ENCODE peak calls at places on chromosome 12, in six cellular contexts. A is gastrocnemius medialis, Y is substantia nigra, M is trophoblast cell, R is breast epithelium, N is pancreas. F is an unnamed sample.

GRCh38 chr12:78870539-78870938 is 6.0 kb downstream of the SYT1 start:
- DNase-seq in A (no peak), Y (no peak), R (no peak), M (no peak), N (no peak), F (no peak)

GRCh38 chr12:38469689-38470088 is 153.1 kb downstream of the ALG10B start:
- DNase-seq in R (no peak), A (no peak), M (no peak), N (no peak), Y (no peak), F (no peak)

GRCh38 chr12:97464241-97465011 is 1.8 kb downstream of the RMST start:
- DNase-seq in Y (no peak), N (no peak), R (no peak), A (no peak), M (no peak), F (no peak)

GRCh38 chr12:11856971-11857370 is 207.5 kb downstream of the ETV6 start:
- DNase-seq in A (no peak), M (no peak), N (no peak), Y (no peak), R (peak), F (no peak)

GRCh38 chr12:56188786-56189335 is 422 bp downstream of the SMARCC2 start:
- DNase-seq in M (no peak), Y (no peak), R (no peak), A (no peak), N (peak), F (peak)

GRCh38 chr12:58413794-58414193 is 472.4 kb downstream of the ATP23 start:
- DNase-seq in R (no peak), M (peak), N (no peak), Y (no peak), A (no peak), F (no peak)

GRCh38 chr12:45655186-45655585 is 74.3 kb upstream of the ARID2 start:
- DNase-seq in M (peak), R (no peak), Y (no peak), A (no peak), N (no peak), F (no peak)

GRCh38 chr12:65277994-65278575 is 398 bp upstream of the MSRB3 start:
- DNase-seq in N (peak), A (peak), Y (no peak), M (no peak), R (peak), F (no peak)

GRCh38 chr12:2487278-2487677 is 307.5 kb upstream of the FKBP4 start:
- DNase-seq in Y (no peak), A (no peak), M (no peak), N (no peak), R (no peak), F (no peak)

GRCh38 chr12:92961949-92962348 is 32.9 kb upstream of the EEA1 start:
- DNase-seq in A (no peak), Y (no peak), M (no peak), N (no peak), R (no peak), F (no peak)

GRCh38 chr12:123363385-123363742 is 1.3 kb downstream of the SBNO1 start:
- DNase-seq in Y (no peak), M (no peak), A (no peak), N (no peak), R (no peak), F (no peak)

GRCh38 chr12:54958048-54958658 is 26.4 kb downstream of the TESPA1 start:
- DNase-seq in M (peak), R (no peak), Y (no peak), A (peak), N (no peak), F (no peak)

GRCh38 chr12:6224550-6224949 is 24.4 kb downstream of the CD9 start:
- DNase-seq in R (no peak), Y (peak), N (peak), M (no peak), A (peak), F (no peak)

GRCh38 chr12:128531153-128531552 is 264.2 kb downstream of the TMEM132C start:
- DNase-seq in A (no peak), M (no peak), Y (no peak), N (no peak), R (no peak), F (no peak)

GRCh38 chr12:124419292-124420040 is 124.6 kb downstream of the RFLNA start:
- DNase-seq in Y (no peak), R (no peak), A (no peak), M (no peak), N (peak), F (no peak)

GRCh38 chr12:102960766-102961487 is 3.5 kb downstream of the ASCL1 start:
- DNase-seq in N (no peak), R (no peak), M (no peak), A (no peak), Y (no peak), F (no peak)

GRCh38 chr12:68623984-68624383 is 13.3 kb downstream of the RAP1B start:
- DNase-seq in Y (no peak), N (no peak), A (no peak), M (no peak), R (no peak), F (no peak)

GRCh38 chr12:29957835-29958234 is 174.1 kb upstream of the TMTC1 start:
- DNase-seq in N (no peak), A (no peak), R (no peak), Y (no peak), M (no peak), F (no peak)

GRCh38 chr12:101670007-101670671 is 27.3 kb upstream of the CHPT1 start:
- DNase-seq in A (peak), N (no peak), M (peak), R (no peak), Y (no peak), F (no peak)
- H3K27ac ChIP-seq in A (peak), N (no peak), M (no peak), R (no peak), Y (no peak), F (no peak)

GRCh38 chr12:3752741-3753486 is at the start of gene CRACR2A:
- DNase-seq in N (peak), Y (no peak), M (no peak), A (peak), R (no peak), F (peak)
- H3K27ac ChIP-seq in N (peak), Y (no peak), M (no peak), A (peak), R (peak), F (peak)

GRCh38 chr12:40146800-40147797 is 41.2 kb upstream of the SLC2A13 start:
- DNase-seq in A (no peak), N (no peak), R (no peak), Y (no peak), M (no peak), F (no peak)
- H3K27ac ChIP-seq in A (no peak), N (no peak), R (no peak), Y (no peak), M (no peak), F (no peak)

DNA sequence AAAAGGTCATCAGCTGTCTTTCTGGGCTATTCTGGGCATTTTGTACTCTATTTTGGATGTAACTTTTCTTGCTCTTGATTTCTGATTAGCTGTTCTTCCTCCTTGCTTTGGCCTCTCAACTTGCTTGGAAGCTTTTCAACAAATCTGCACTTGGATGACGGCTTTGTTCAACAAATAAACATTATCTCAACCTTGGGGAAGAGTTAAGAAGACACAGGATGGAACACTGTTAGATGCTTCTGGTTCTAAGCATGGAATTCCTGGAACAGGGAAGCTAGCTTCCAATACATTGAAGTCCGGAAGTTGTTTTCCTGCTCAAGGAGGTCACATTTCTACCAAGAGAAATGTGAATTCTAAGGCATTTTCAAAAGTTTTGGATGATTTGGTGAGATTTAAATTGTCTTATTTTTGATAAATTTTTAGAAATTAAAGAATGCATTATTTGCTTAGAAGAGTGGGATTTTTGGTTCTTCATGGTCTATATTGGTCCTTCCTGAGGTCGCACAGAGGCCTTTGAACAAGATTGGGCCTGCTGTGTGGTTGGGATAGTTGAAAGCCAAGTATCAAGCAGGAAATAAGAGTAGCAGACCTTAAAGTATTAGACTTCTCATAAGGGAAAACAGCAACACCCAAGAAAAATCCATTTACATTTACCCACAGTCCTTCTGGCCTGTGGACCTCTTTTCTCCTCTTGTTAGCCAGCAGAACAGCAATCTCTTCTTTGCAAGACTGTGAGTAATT is 59.2 kb downstream of the PPFIBP1 start:
- DNase-seq in N (no peak), Y (no peak), M (no peak), A (no peak), R (no peak), F (peak)
- H3K27ac ChIP-seq in N (no peak), Y (no peak), M (no peak), A (peak), R (peak), F (peak)

GRCh38 chr12:108835860-108836634 is 21.3 kb downstream of the SSH1 start:
- DNase-seq in N (no peak), Y (no peak), M (no peak), A (no peak), R (no peak), F (no peak)
- H3K27ac ChIP-seq in N (no peak), Y (no peak), M (peak), A (peak), R (peak), F (peak)